ENCODE peak calls at places on chromosomes 16 and 17, in ten cellular contexts. F, U, T, K, J, X, E, H, I and D are unnamed samples.

GRCh38 chr17:61545335-61545938 is 45.6 kb downstream of the NACA2 start:
- DNase-seq in F (no peak), T (no peak), H (no peak), I (no peak), J (no peak), K (no peak), E (no peak), U (no peak), X (no peak), D (no peak)

GRCh38 chr17:19354748-19355147 is 7.8 kb downstream of the B9D1 start:
- DNase-seq in F (no peak), J (no peak), H (no peak), E (no peak), K (no peak), U (no peak), X (no peak), T (no peak), I (no peak), D (no peak)

GRCh38 chr17:9488556-9488955 is 87.1 kb downstream of the STX8 start:
- DNase-seq in J (no peak), X (no peak), H (peak; percentile 6), F (no peak), K (no peak), U (no peak), I (no peak), T (no peak), E (no peak), D (no peak)

GRCh38 chr16:89114159-89114981 is 20.7 kb downstream of the ACSF3 start:
- DNase-seq in I (no peak), K (peak; percentile 78), F (no peak), T (no peak), X (no peak), U (no peak), H (no peak), E (no peak), J (no peak), D (no peak)

GRCh38 chr17:77634710-77635109 is 323.8 kb upstream of the TNRC6C start:
- DNase-seq in E (no peak), J (no peak), X (no peak), K (no peak), F (peak; percentile 30), H (no peak), U (no peak), T (no peak), I (no peak), D (no peak)

GRCh38 chr16:83344014-83344413 is 463.8 kb upstream of the HSBP1 start:
- DNase-seq in X (peak; percentile 89), U (peak; percentile 72), J (no peak), I (no peak), H (peak; percentile 97), K (no peak), E (no peak), T (peak; percentile 69), F (no peak), D (no peak)

GRCh38 chr16:54048994-54049929 is 237.3 kb downstream of the IRX3 start:
- DNase-seq in T (no peak), H (no peak), F (no peak), E (peak; percentile 16), I (no peak), X (no peak), K (no peak), J (no peak), U (no peak), D (no peak)

GRCh38 chr17:50785942-50786570 is 18.7 kb upstream of the ANKRD40CL start:
- DNase-seq in X (peak; percentile 34), T (peak; percentile 65), F (no peak), K (no peak), J (peak; percentile 34), I (no peak), H (peak; percentile 45), U (no peak), E (peak; percentile 41), D (no peak)

GRCh38 chr17:49629447-49629846 is 48.5 kb downstream of the SPOP start:
- DNase-seq in X (no peak), I (no peak), T (no peak), H (no peak), F (no peak), K (no peak), J (no peak), E (no peak), U (no peak), D (no peak)

GRCh38 chr16:74936902-74937560 is 47.9 kb downstream of the WDR59 start:
- DNase-seq in F (no peak), K (no peak), T (peak; percentile 41), J (no peak), I (no peak), H (peak; percentile 91), U (peak; percentile 68), E (no peak), X (peak; percentile 31), D (peak; percentile 51)

GRCh38 chr16:49608801-49609200 is 235.2 kb downstream of the C16orf78 start:
- DNase-seq in K (no peak), I (no peak), U (no peak), E (no peak), J (peak; percentile 24), F (no peak), H (peak; percentile 53), T (peak; percentile 40), X (peak; percentile 9), D (no peak)

GRCh38 chr16:66400503-66401380 is 26.4 kb upstream of the BEAN1 start:
- DNase-seq in K (no peak), H (no peak), U (no peak), J (no peak), E (no peak), F (no peak), I (no peak), T (no peak), X (no peak), D (no peak)

GRCh38 chr16:5428932-5429331 is 331.3 kb upstream of the EEF2KMT start:
- DNase-seq in I (no peak), E (no peak), X (no peak), T (no peak), H (peak; percentile 68), J (no peak), K (no peak), F (no peak), U (no peak), D (no peak)

GRCh38 chr17:30375661-30376060 is 3.1 kb upstream of the CPD start:
- DNase-seq in E (no peak), H (no peak), F (no peak), K (no peak), X (no peak), I (no peak), T (no peak), U (no peak), J (no peak), D (no peak)

GRCh38 chr16:90002759-90003158 is 16.5 kb downstream of the DBNDD1 start:
- DNase-seq in X (no peak), F (no peak), J (no peak), E (no peak), K (no peak), U (no peak), I (no peak), H (no peak), T (no peak), D (no peak)

GRCh38 chr17:5281814-5282638 is at the start of gene RABEP1:
- DNase-seq in T (peak; percentile 98), F (peak; percentile 89), I (peak; percentile 91), E (peak; percentile 29), H (peak; percentile 81), X (peak; percentile 71), U (peak; percentile 36), J (peak; percentile 91), K (peak; percentile 97), D (peak; percentile 94)

GRCh38 chr17:38509008-38509771 is 80.9 kb downstream of the ARHGAP23 start:
- DNase-seq in I (peak; percentile 66), J (peak; percentile 76), T (peak; percentile 89), H (peak; percentile 45), X (peak; percentile 38), E (no peak), F (peak; percentile 68), U (no peak), K (peak; percentile 89), D (no peak)

GRCh38 chr16:87686697-87687570 is 78.9 kb downstream of the KLHDC4 start:
- DNase-seq in J (peak; percentile 31), U (no peak), F (no peak), T (peak; percentile 44), E (no peak), I (no peak), H (peak; percentile 56), X (no peak), K (no peak), D (no peak)

GRCh38 chr17:31900877-31901276 is 631 bp downstream of the UTP6 start:
- DNase-seq in J (no peak), E (no peak), K (no peak), I (no peak), T (peak; percentile 43), H (peak; percentile 13), X (no peak), F (no peak), U (no peak), D (no peak)

GRCh38 chr17:56174421-56174820 is 21.1 kb downstream of the ANKFN1 start:
- DNase-seq in X (no peak), K (no peak), U (no peak), F (no peak), J (no peak), I (no peak), T (no peak), E (no peak), H (no peak), D (no peak)

GRCh38 chr17:46179375-46179999 is 13.7 kb downstream of the KANSL1 start:
- DNase-seq in I (no peak), J (no peak), U (no peak), X (no peak), F (no peak), K (no peak), E (no peak), H (peak; percentile 27), T (no peak), D (no peak)

GRCh38 chr16:57815987-57816745 is 13.9 kb upstream of the KIFC3 start:
- DNase-seq in U (no peak), I (no peak), K (peak; percentile 97), X (peak; percentile 86), J (peak; percentile 46), H (peak; percentile 97), E (peak; percentile 59), F (no peak), T (peak; percentile 94), D (peak; percentile 98)

GRCh38 chr16:24853169-24853824 is 7.5 kb downstream of the SLC5A11 start:
- DNase-seq in E (no peak), H (no peak), X (no peak), T (no peak), U (no peak), J (no peak), K (no peak), I (no peak), F (no peak), D (no peak)

GRCh38 chr17:60493847-60494321 is 32.2 kb downstream of the APPBP2 start:
- DNase-seq in X (no peak), E (no peak), F (no peak), I (no peak), T (no peak), H (no peak), U (no peak), K (no peak), J (no peak), D (no peak)

GRCh38 chr17:76262732-76263344 is 2.3 kb upstream of the UBALD2 start:
- DNase-seq in K (peak; percentile 80), F (no peak), X (no peak), E (no peak), T (no peak), J (no peak), U (no peak), I (peak; percentile 26), H (peak; percentile 48), D (peak; percentile 97)

GRCh38 chr17:50904522-50905459 is 38.6 kb upstream of the TOB1 start:
- DNase-seq in H (peak; percentile 20), J (peak; percentile 81), E (peak; percentile 83), X (no peak), K (peak; percentile 92), T (no peak), F (no peak), U (no peak), I (no peak), D (peak; percentile 95)

GRCh38 chr16:12141073-12141472 is 164.5 kb downstream of the SNX29 start:
- DNase-seq in J (no peak), U (no peak), T (no peak), E (no peak), H (peak; percentile 42), F (no peak), I (no peak), X (no peak), K (no peak), D (no peak)

GRCh38 chr17:50689956-50690886 is 17.5 kb downstream of the ANKRD40 start:
- DNase-seq in F (no peak), T (no peak), X (no peak), J (peak; percentile 61), H (peak; percentile 49), K (peak; percentile 41), I (no peak), E (peak; percentile 21), U (no peak), D (no peak)